ENCODE peak calls at places on chromosomes 4 and X, in ten cellular contexts. E is heart right ventricle, L is mesothelial cell of epicardium, F is AG08396, T is GDM1, Z is T-helper 2 cell, D is EH, X is aorta, H is choroid plexus epithelial cell, Q is kidney epithelial cell. B is an unnamed sample.

GRCh38 chrX:1946974-1947373 is 332.1 kb downstream of the ASMT start:
- DNase-seq in E (no peak), L (no peak), F (no peak), T (no peak), Z (no peak), D (no peak), X (no peak), H (no peak), Q (no peak), B (no peak)

GRCh38 chr4:51930557-51930956 is 87.6 kb downstream of the DCUN1D4 start:
- DNase-seq in E (no peak), L (no peak), F (no peak), T (no peak), Z (no peak), D (no peak), X (no peak), H (peak; percentile 22), Q (no peak), B (no peak)

GRCh38 chrX:46447384-46447783 is 97.8 kb downstream of the ZNF674 start:
- DNase-seq in E (no peak), L (no peak), F (peak; percentile 21), T (no peak), Z (no peak), D (peak; percentile 34), X (no peak), H (no peak), Q (no peak), B (no peak)

GRCh38 chr4:150419939-150420338 is 162.0 kb upstream of the MAB21L2 start:
- DNase-seq in E (no peak), L (no peak), F (no peak), T (no peak), Z (no peak), D (no peak), X (no peak), H (no peak), Q (no peak), B (no peak)

GRCh38 chrX:3648084-3648483 is 65.4 kb downstream of the PRKX start:
- DNase-seq in E (no peak), L (no peak), F (no peak), T (no peak), Z (no peak), D (no peak), X (no peak), H (no peak), Q (no peak), B (no peak)

GRCh38 chrX:105564536-105564935 is 257.8 kb upstream of the NRK start:
- DNase-seq in E (no peak), L (no peak), F (peak; percentile 2), T (no peak), Z (no peak), D (peak; percentile 60), X (no peak), H (peak; percentile 86), Q (peak; percentile 58), B (no peak)

GRCh38 chr4:10253765-10254164 is 137.2 kb upstream of the WDR1 start:
- DNase-seq in E (no peak), L (no peak), F (no peak), T (no peak), Z (no peak), D (no peak), X (no peak), H (no peak), Q (no peak), B (no peak)

GRCh38 chr4:56863441-56864129 is 42.1 kb upstream of the SPINK2 start:
- DNase-seq in E (no peak), L (no peak), F (no peak), T (peak; percentile 45), Z (no peak), D (no peak), X (no peak), H (no peak), Q (no peak), B (no peak)

GRCh38 chr4:76630748-76631147 is 195.7 kb downstream of the SHROOM3 start:
- DNase-seq in E (no peak), L (no peak), F (no peak), T (no peak), Z (no peak), D (peak; percentile 72), X (no peak), H (no peak), Q (no peak), B (no peak)

GRCh38 chrX:40261955-40262596 is 164.3 kb upstream of the BCOR start:
- DNase-seq in E (peak; percentile 47), L (no peak), F (no peak), T (no peak), Z (no peak), D (no peak), X (no peak), H (peak; percentile 71), Q (no peak), B (no peak)

GRCh38 chrX:2928127-2928582 is 984 bp downstream of the ARSD start:
- DNase-seq in E (peak; percentile 58), L (peak; percentile 53), F (peak; percentile 61), T (no peak), Z (no peak), D (no peak), X (peak; percentile 85), H (no peak), Q (peak; percentile 18), B (peak; percentile 34)

GRCh38 chr4:82555279-82555678 is 6.5 kb downstream of the TMEM150C start:
- DNase-seq in E (no peak), L (no peak), F (no peak), T (peak; percentile 76), Z (no peak), D (peak; percentile 10), X (no peak), H (no peak), Q (no peak), B (no peak)